ENCODE peak calls at places on chromosomes 1 and 21, in five cellular contexts. K is left cardiac atrium, L is heart right ventricle, V is omental fat pad, C is Right ventricle myocardium superior. U is an unnamed sample.

GRCh38 chr1:231192620-231193163 is 30.8 kb downstream of the TRIM67 start:
- ATAC-seq in K (peak), L (peak), V (no peak), C (peak), U (no peak)

GRCh38 chr1:23344987-23345472 is 946 bp upstream of the HNRNPR start:
- ATAC-seq in K (no peak), L (no peak), V (peak), C (peak), U (no peak)

GRCh38 chr21:45549670-45550463 is 7.6 kb upstream of the SLC19A1 start:
- ATAC-seq in K (peak), L (no peak), V (no peak), C (no peak), U (no peak)

GRCh38 chr1:230280906-230281413 is 145.2 kb downstream of the PGBD5 start:
- ATAC-seq in K (peak), L (no peak), V (no peak), C (no peak), U (no peak)

GRCh38 chr1:162905759-162906158 is 44.8 kb upstream of the CCDC190 start:
- ATAC-seq in K (peak), L (no peak), V (peak), C (no peak), U (no peak)

GRCh38 chr1:32159189-32159588 is 20.3 kb upstream of the TXLNA start:
- ATAC-seq in K (no peak), L (no peak), V (no peak), C (no peak), U (no peak)

GRCh38 chr21:36784942-36785341 is 86.0 kb downstream of the SIM2 start:
- ATAC-seq in K (peak), L (peak), V (no peak), C (peak), U (no peak)

GRCh38 chr1:247357781-247358211 is 26.1 kb upstream of the ZNF496 start:
- ATAC-seq in K (peak), L (peak), V (peak), C (peak), U (peak)

GRCh38 chr1:235041201-235041600 is 87.4 kb downstream of the TOMM20 start:
- ATAC-seq in K (peak), L (peak), V (no peak), C (peak), U (no peak)